ENCODE peak calls at places on chromosome 2, in nine cellular contexts. I is activated CD8-positive, alpha-beta memory T cell treated with anti-CD3 and anti-CD28 coated beads for 48 hours; K is DMS153; W is caudate nucleus; D is fibroblast of lung; A is stimulated activated CD4-positive, alpha-beta T cell treated with anti-CD3 and anti-CD28 coated beads, Interleukin-1b, Interleukin-23, amount 100 ng/mL, for 4 hours; S is NCI-H774; B is activated T-cell treated with anti-CD3 and anti-CD28 coated beads, Interleukin-2, amount 50 U/mL, for 72 hours; C is BJ. U is an unnamed sample.

GRCh38 chr2:138395565-138396306 is 105.8 kb upstream of the SPOPL start:
- DNase-seq in C (peak; percentile 30), A (no peak), K (no peak), D (peak; percentile 89), B (no peak), I (no peak), W (no peak), S (no peak), U (no peak)

GRCh38 chr2:120371969-120372625 is 26.2 kb downstream of the INHBB start:
- DNase-seq in D (no peak), W (no peak), B (no peak), K (no peak), I (no peak), A (no peak), S (no peak), C (no peak), U (no peak)

GRCh38 chr2:195486520-195486919 is 170.5 kb upstream of the SLC39A10 start:
- DNase-seq in C (no peak), I (no peak), A (no peak), K (no peak), B (no peak), S (no peak), W (no peak), D (no peak), U (no peak)

GRCh38 chr2:9961014-9961413 is 9.5 kb downstream of the GRHL1 start:
- DNase-seq in W (no peak), B (no peak), S (no peak), D (no peak), K (no peak), A (no peak), C (no peak), I (no peak), U (no peak)

GRCh38 chr2:230871361-230872150 is 6.8 kb downstream of the ITM2C start:
- DNase-seq in S (no peak), A (no peak), B (no peak), K (no peak), D (no peak), I (no peak), C (no peak), W (no peak), U (no peak)

GRCh38 chr2:64277101-64277849 is 133.1 kb upstream of the PELI1 start:
- DNase-seq in S (no peak), I (no peak), A (no peak), C (no peak), K (peak; percentile 55), B (no peak), W (no peak), D (no peak), U (no peak)

GRCh38 chr2:177629357-177630000 is 236.9 kb downstream of the AGPS start:
- DNase-seq in B (no peak), D (no peak), C (no peak), S (no peak), A (no peak), W (no peak), I (no peak), K (no peak), U (no peak)

GRCh38 chr2:128425731-128426620 is 107.3 kb upstream of the HS6ST1 start:
- DNase-seq in C (no peak), I (no peak), A (no peak), W (no peak), D (peak; percentile 76), S (no peak), K (no peak), B (no peak), U (no peak)

GRCh38 chr2:145006957-145007672 is 487.2 kb upstream of the ZEB2 start:
- DNase-seq in B (no peak), S (no peak), I (no peak), W (no peak), D (peak; percentile 83), C (peak; percentile 97), A (no peak), K (no peak), U (no peak)

GRCh38 chr2:75238670-75239330 is 39.5 kb upstream of the TACR1 start:
- DNase-seq in A (no peak), W (no peak), S (no peak), K (no peak), C (peak; percentile 63), D (peak; percentile 85), I (no peak), B (no peak), U (no peak)

GRCh38 chr2:28199995-28200394 is 192.7 kb upstream of the FOSL2 start:
- DNase-seq in A (no peak), C (no peak), B (no peak), W (no peak), D (no peak), K (no peak), S (no peak), I (no peak), U (no peak)

GRCh38 chr2:217434183-217434620 is 568.6 kb downstream of the TNS1 start:
- DNase-seq in S (peak; percentile 80), C (peak; percentile 79), B (peak; percentile 28), W (peak; percentile 80), D (peak; percentile 99), A (no peak), I (no peak), K (peak; percentile 84), U (peak; percentile 57)

GRCh38 chr2:36423619-36424120 is 68.1 kb downstream of the CRIM1 start:
- DNase-seq in A (no peak), I (no peak), W (no peak), B (no peak), S (no peak), D (no peak), K (no peak), C (no peak), U (no peak)

GRCh38 chr2:32559136-32559535 is 68.7 kb upstream of the TTC27 start:
- DNase-seq in I (no peak), D (peak; percentile 68), W (peak; percentile 57), B (no peak), C (no peak), K (no peak), S (no peak), A (no peak), U (no peak)

GRCh38 chr2:25853038-25853638 is 25.1 kb downstream of the ASXL2 start:
- DNase-seq in I (no peak), W (no peak), B (no peak), A (no peak), S (no peak), D (no peak), C (no peak), K (no peak), U (no peak)

GRCh38 chr2:140185076-140185475 is 1404.9 kb upstream of the NXPH2 start:
- DNase-seq in B (no peak), W (no peak), A (no peak), D (no peak), C (no peak), K (no peak), I (no peak), S (no peak), U (no peak)

GRCh38 chr2:45210466-45211195 is 201.4 kb upstream of the SIX2 start:
- DNase-seq in K (no peak), A (no peak), C (no peak), I (no peak), W (no peak), B (no peak), S (no peak), D (peak; percentile 78), U (no peak)

GRCh38 chr2:63872571-63873328 is 31.1 kb downstream of the UGP2 start:
- DNase-seq in S (no peak), A (no peak), B (no peak), K (no peak), W (no peak), I (no peak), D (no peak), C (no peak), U (no peak)

GRCh38 chr2:20823917-20824316 is 1.0 kb upstream of the LDAH start:
- DNase-seq in I (no peak), W (no peak), A (no peak), D (no peak), C (no peak), B (no peak), S (no peak), K (no peak), U (no peak)

GRCh38 chr2:88880441-88880953 is 189.0 kb downstream of the RPIA start:
- DNase-seq in S (peak; percentile 25), D (peak; percentile 57), K (peak; percentile 26), I (no peak), C (no peak), W (peak; percentile 32), A (no peak), B (peak; percentile 25), U (no peak)

GRCh38 chr2:197871780-197872456 is 67.5 kb downstream of the PLCL1 start:
- DNase-seq in C (no peak), W (no peak), S (peak; percentile 92), I (no peak), D (no peak), A (no peak), B (no peak), K (peak; percentile 75), U (no peak)

GRCh38 chr2:236665130-236665529 is 95.5 kb downstream of the ACKR3 start:
- DNase-seq in K (no peak), W (no peak), S (no peak), I (no peak), A (no peak), B (no peak), D (no peak), C (no peak), U (no peak)

GRCh38 chr2:132253496-132254305 is 91.9 kb upstream of the ANKRD30BL start:
- DNase-seq in D (no peak), I (no peak), A (no peak), C (no peak), S (no peak), K (no peak), B (no peak), W (no peak), U (no peak)

GRCh38 chr2:44267269-44268258 is 7.7 kb upstream of the SLC3A1 start:
- DNase-seq in K (no peak), C (no peak), S (no peak), B (no peak), A (no peak), I (no peak), D (peak; percentile 75), W (no peak), U (no peak)

GRCh38 chr2:226423498-226423960 is 376.1 kb downstream of the IRS1 start:
- DNase-seq in K (no peak), S (no peak), W (peak; percentile 47), A (peak; percentile 14), C (no peak), B (peak; percentile 58), D (peak; percentile 31), I (no peak), U (peak; percentile 22)

GRCh38 chr2:74421248-74421870 is at the start of the genes C2orf81 and WDR54:
- DNase-seq in B (peak; percentile 96), K (peak; percentile 93), I (peak; percentile 88), S (peak; percentile 90), W (peak; percentile 82), A (peak; percentile 93), C (peak; percentile 35), D (peak; percentile 80), U (peak; percentile 77)

GRCh38 chr2:96083064-96083889 is 33.1 kb downstream of the ADRA2B start:
- DNase-seq in W (no peak), B (no peak), A (no peak), D (no peak), K (no peak), C (no peak), S (no peak), I (no peak), U (no peak)

GRCh38 chr2:100453853-100454252 is 16.4 kb upstream of the NMS start:
- DNase-seq in C (no peak), B (no peak), W (no peak), I (no peak), S (no peak), D (no peak), A (no peak), K (no peak), U (peak; percentile 19)

GRCh38 chr2:200450288-200450687 is 59.6 kb downstream of the KCTD18 start:
- DNase-seq in S (no peak), K (no peak), B (no peak), C (no peak), W (no peak), I (no peak), A (no peak), D (no peak), U (no peak)

GRCh38 chr2:197982565-197982964 is 178.2 kb downstream of the PLCL1 start:
- DNase-seq in I (no peak), B (no peak), A (no peak), W (no peak), C (no peak), D (no peak), K (no peak), S (no peak), U (no peak)

GRCh38 chr2:86393521-86394490 is 47.4 kb upstream of the KDM3A start:
- DNase-seq in A (no peak), W (no peak), B (peak; percentile 7), K (no peak), S (peak; percentile 8), D (no peak), C (no peak), I (no peak), U (no peak)